ENCODE peak calls at places on chromosomes 7 and 10, in six cellular contexts. N is cardiac muscle cell, T is astrocyte, I is IMR-90, R is right atrium auricular region, Q is colonic mucosa. L is an unnamed sample.

GRCh38 chr7:117071597-117071996 is 118.3 kb downstream of the ST7 start:
- DNase-seq in N (no peak), T (no peak), I (no peak), R (no peak), Q (no peak), L (no peak)

GRCh38 chr7:96596120-96596826 is 113.4 kb downstream of the SEM1 start:
- DNase-seq in N (peak), T (no peak), I (no peak), R (no peak), Q (no peak), L (no peak)

GRCh38 chr7:137691566-137691965 is 155.2 kb downstream of the DGKI start:
- DNase-seq in N (no peak), T (peak), I (no peak), R (no peak), Q (no peak), L (no peak)

GRCh38 chr10:124182088-124182541 is 88.7 kb upstream of the CHST15 start:
- DNase-seq in N (peak), T (no peak), I (no peak), R (peak), Q (no peak), L (no peak)

GRCh38 chr7:56083150-56083785 is 9.5 kb downstream of the PHKG1 start:
- DNase-seq in N (no peak), T (no peak), I (no peak), R (no peak), Q (no peak), L (no peak)

GRCh38 chr10:95360122-95360715 is 69.4 kb upstream of the PDLIM1 start:
- DNase-seq in N (no peak), T (no peak), I (peak), R (no peak), Q (no peak), L (no peak)

GRCh38 chr7:117873056-117873932 is at the start of gene CTTNBP2:
- DNase-seq in N (peak), T (peak), I (peak), R (peak), Q (peak), L (no peak)

GRCh38 chr10:48496831-48497792 is 107.8 kb downstream of the ARHGAP22 start:
- DNase-seq in N (no peak), T (peak), I (peak), R (peak), Q (peak), L (no peak)

GRCh38 chr7:70298780-70299446 is 700.6 kb downstream of the AUTS2 start:
- DNase-seq in N (no peak), T (no peak), I (no peak), R (no peak), Q (no peak), L (no peak)

GRCh38 chr7:5661941-5662340 is 119.5 kb downstream of the RNF216 start:
- DNase-seq in N (no peak), T (no peak), I (no peak), R (no peak), Q (no peak), L (no peak)

GRCh38 chr10:99337261-99337905 is 8.2 kb downstream of the CNNM1 start:
- DNase-seq in N (peak), T (no peak), I (no peak), R (no peak), Q (no peak), L (no peak)

GRCh38 chr10:73850863-73851461 is 23.4 kb downstream of the CAMK2G start:
- DNase-seq in N (peak), T (peak), I (peak), R (no peak), Q (no peak), L (no peak)

GRCh38 chr10:103168436-103168835 is 24.6 kb downstream of the NT5C2 start:
- DNase-seq in N (no peak), T (no peak), I (peak), R (no peak), Q (no peak), L (no peak)

GRCh38 chr7:126569402-126569801 is 683.3 kb downstream of the GRM8 start:
- DNase-seq in N (no peak), T (peak), I (no peak), R (no peak), Q (no peak), L (no peak)

GRCh38 chr7:139299296-139299695 is 41.8 kb upstream of the FMC1 start:
- DNase-seq in N (no peak), T (no peak), I (no peak), R (no peak), Q (no peak), L (no peak)

GRCh38 chr10:83045731-83046130 is 1093.6 kb upstream of the GHITM start:
- DNase-seq in N (no peak), T (no peak), I (no peak), R (no peak), Q (no peak), L (no peak)

GRCh38 chr7:103150192-103150591 is 1.3 kb upstream of the NAPEPLD start:
- DNase-seq in N (peak), T (no peak), I (no peak), R (no peak), Q (peak), L (no peak)

GRCh38 chr7:30596043-30596641 is 1.5 kb downstream of the GARS1 start:
- DNase-seq in N (no peak), T (no peak), I (peak), R (no peak), Q (peak), L (peak)

GRCh38 chr7:155980841-155981240 is 168.6 kb upstream of the SHH start:
- DNase-seq in N (no peak), T (no peak), I (no peak), R (no peak), Q (peak), L (no peak)

GRCh38 chr10:74439213-74439612 is 288.2 kb downstream of the ADK start:
- DNase-seq in N (peak), T (no peak), I (no peak), R (no peak), Q (no peak), L (no peak)

GRCh38 chr7:113582471-113582870 is 336.3 kb downstream of the PPP1R3A start:
- DNase-seq in N (no peak), T (peak), I (no peak), R (no peak), Q (no peak), L (no peak)

GRCh38 chr10:72503241-72503640 is 122.6 kb downstream of the MICU1 start:
- DNase-seq in N (no peak), T (peak), I (peak), R (no peak), Q (no peak), L (no peak)

GRCh38 chr10:77062381-77062780 is 575.2 kb downstream of the KCNMA1 start:
- DNase-seq in N (no peak), T (no peak), I (no peak), R (no peak), Q (no peak), L (no peak)

GRCh38 chr7:55545496-55545895 is 26.8 kb downstream of the VOPP1 start:
- DNase-seq in N (no peak), T (peak), I (peak), R (no peak), Q (no peak), L (no peak)

GRCh38 chr10:81806842-81807241 is 68.2 kb upstream of the NRG3 start:
- DNase-seq in N (no peak), T (no peak), I (no peak), R (no peak), Q (no peak), L (no peak)

GRCh38 chr10:119306964-119307363 is 99.6 kb downstream of the GRK5 start:
- DNase-seq in N (no peak), T (peak), I (peak), R (no peak), Q (no peak), L (no peak)

GRCh38 chr10:44325878-44326277 is 59.0 kb downstream of the CXCL12 start:
- DNase-seq in N (no peak), T (no peak), I (no peak), R (peak), Q (no peak), L (no peak)

GRCh38 chr7:129502708-129503685 is 666 bp downstream of the SMKR1 start:
- DNase-seq in N (peak), T (no peak), I (no peak), R (peak), Q (no peak), L (peak)

GRCh38 chr7:41979834-41980307 is 257.1 kb downstream of the GLI3 start:
- DNase-seq in N (peak), T (no peak), I (peak), R (no peak), Q (no peak), L (peak)

GRCh38 chr7:72037494-72037893 is 374.6 kb downstream of the CALN1 start:
- DNase-seq in N (no peak), T (no peak), I (no peak), R (no peak), Q (no peak), L (no peak)

GRCh38 chr10:22491931-22492615 is 146.8 kb downstream of the SPAG6 start:
- DNase-seq in N (no peak), T (no peak), I (no peak), R (no peak), Q (no peak), L (peak)

GRCh38 chr7:100101016-100101862 is at the start of the genes AP4M1 and MCM7:
- DNase-seq in N (peak), T (peak), I (peak), R (peak), Q (peak), L (peak)
- TF ChIP-seq CTCF in N (no peak), T (no peak), I (no peak), R (no peak), Q (no peak), L (no peak)

GRCh38 chr7:128403676-128404075 is 6.1 kb downstream of the IMPDH1 start:
- DNase-seq in N (no peak), T (no peak), I (no peak), R (no peak), Q (no peak), L (no peak)

GRCh38 chr7:128405345-128406146 is 4.2 kb downstream of the IMPDH1 start:
- DNase-seq in N (peak), T (no peak), I (peak), R (no peak), Q (peak), L (peak)

GRCh38 chr7:128404143-128404681 is 5.6 kb downstream of the IMPDH1 start:
- DNase-seq in N (no peak), T (no peak), I (no peak), R (no peak), Q (peak), L (no peak)

GRCh38 chr7:128406147-128406985 is 3.4 kb downstream of the IMPDH1 start:
- DNase-seq in N (no peak), T (no peak), I (no peak), R (no peak), Q (peak), L (no peak)

GRCh38 chr7:128404826-128405344 is 4.9 kb downstream of the IMPDH1 start:
- DNase-seq in N (no peak), T (no peak), I (peak), R (no peak), Q (peak), L (peak)
- TF ChIP-seq CTCF in N (peak), T (no peak), I (no peak), R (peak), Q (peak), L (no peak)

DNA sequence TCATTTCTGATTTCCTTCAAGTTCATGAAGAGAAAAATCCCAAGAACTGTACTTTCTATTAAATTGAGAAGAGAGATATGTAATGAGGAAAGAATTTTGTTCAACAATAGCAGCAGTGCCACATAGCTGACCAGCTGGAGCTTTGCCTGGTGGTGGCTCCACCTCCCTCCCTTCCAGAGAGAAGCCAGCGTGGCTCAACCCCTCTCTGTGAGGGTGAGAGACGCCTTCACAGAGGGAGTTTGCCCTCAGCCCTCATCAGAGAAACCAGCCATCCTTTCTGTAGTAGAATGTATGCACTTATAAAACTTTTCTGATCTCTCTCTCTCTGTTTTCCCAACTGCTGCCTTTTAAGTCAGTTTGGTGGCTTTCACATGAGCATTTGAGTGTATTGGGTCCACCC is 20.5 kb upstream of the COL1A2 start:
- DNase-seq in N (peak), T (peak), I (peak), R (peak), Q (peak), L (no peak)
- TF ChIP-seq CTCF in N (peak), T (no peak), I (no peak), R (peak), Q (no peak), L (no peak)

DNA sequence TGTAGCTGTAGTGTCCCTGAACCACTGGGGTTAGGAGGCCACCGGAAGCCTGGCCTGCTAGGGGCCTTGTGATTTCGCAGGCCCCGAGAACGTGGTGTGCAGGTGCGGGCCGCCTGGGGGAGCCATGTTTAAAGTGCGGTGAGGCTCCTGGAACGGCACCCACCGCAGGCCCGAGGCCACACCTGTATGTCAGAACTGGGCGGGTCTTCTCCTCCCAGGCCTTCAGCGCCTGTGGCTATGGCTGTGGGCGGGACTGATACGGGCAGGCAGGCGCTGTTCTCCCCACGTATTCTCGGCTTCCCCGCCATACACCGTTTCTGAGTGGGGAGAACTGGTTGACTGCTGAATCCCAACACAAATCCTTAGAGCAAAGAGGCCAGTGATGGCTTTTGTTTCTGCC is 74.8 kb downstream of the DNAJB6 start:
- DNase-seq in N (no peak), T (no peak), I (no peak), R (no peak), Q (no peak), L (peak)
- TF ChIP-seq CTCF in N (no peak), T (no peak), I (no peak), R (no peak), Q (no peak), L (no peak)

DNA sequence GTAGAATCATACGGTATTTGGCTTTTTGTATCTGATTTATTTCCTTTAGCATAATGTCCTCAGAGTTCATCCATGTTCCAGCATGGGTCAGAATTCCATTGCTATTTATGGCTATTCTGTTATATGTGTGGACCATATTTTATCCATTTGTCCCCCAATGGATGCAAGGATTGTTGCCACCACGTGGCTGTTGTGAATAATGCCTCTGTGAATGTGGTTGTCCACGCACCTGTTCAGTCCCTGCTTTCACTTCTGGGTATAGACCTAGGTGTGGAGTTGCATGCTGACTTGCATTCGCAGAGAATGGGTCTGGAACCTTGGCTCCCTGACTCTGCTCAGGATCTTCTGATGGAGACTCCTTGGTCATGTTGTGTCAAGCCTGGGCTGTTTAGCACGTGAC is 199.9 kb downstream of the CAMK1D start:
- DNase-seq in N (no peak), T (no peak), I (no peak), R (no peak), Q (no peak), L (no peak)
- TF ChIP-seq CTCF in N (no peak), T (no peak), I (no peak), R (no peak), Q (no peak), L (no peak)

GRCh38 chr10:97000487-97001182 is 168.5 kb downstream of the LCOR start:
- DNase-seq in N (no peak), T (no peak), I (no peak), R (no peak), Q (no peak), L (no peak)
- TF ChIP-seq CTCF in N (no peak), T (no peak), I (no peak), R (no peak), Q (no peak), L (no peak)

GRCh38 chr7:1794888-1795542 is 124.9 kb downstream of the ELFN1 start:
- DNase-seq in N (no peak), T (no peak), I (no peak), R (no peak), Q (no peak), L (no peak)
- TF ChIP-seq CTCF in N (peak), T (peak), I (peak), R (no peak), Q (no peak), L (peak)

DNA sequence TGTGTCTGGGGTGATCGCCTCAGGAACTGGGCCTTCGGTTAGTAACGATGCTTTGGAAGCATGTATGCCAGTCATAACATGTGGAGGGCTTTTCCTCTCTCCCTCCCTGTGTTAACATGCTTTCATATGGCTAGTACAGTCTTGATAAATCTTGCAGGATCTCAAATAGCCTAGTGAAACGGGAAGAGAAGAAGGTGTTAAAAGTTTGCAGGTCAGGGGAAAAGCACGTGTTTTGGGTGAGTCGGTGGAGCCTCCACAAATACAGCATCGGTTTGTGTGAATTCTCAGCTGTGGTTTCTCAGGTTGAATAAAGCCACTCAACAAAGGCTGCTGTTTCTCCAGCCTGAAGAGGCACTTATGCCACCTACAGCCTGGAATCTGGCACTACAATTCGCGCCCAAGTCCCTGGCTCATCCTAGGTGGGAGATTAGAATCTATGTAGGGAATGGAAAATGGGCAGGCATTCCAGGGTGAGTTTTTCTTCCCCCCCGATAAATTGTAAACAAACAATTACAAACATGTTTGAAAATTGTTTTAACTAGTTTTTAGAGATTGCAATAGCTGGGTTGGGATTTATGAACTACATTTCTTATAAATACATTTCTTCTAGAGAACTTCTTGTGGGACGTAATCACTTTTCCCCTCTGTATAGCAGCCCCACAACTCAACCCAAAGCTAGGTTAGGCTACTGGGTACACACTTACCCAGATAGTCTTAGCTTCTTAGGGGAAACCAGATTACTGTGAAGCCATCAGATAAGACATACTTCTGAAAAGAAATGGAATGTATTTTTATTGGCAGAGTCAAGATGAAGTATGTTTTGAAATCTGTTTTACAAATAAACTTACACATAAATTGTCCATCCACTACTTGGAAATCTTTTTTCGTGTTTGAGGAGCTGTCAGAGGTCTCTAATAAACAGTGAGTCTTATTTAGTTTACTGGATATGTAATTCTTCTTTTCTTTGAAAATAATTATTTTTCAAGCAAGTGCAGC is 8.3 kb upstream of the GLRX3 start:
- DNase-seq in N (peak), T (peak), I (peak), R (no peak), Q (peak), L (peak)
- TF ChIP-seq CTCF in N (peak), T (peak), I (peak), R (peak), Q (peak), L (peak)

DNA sequence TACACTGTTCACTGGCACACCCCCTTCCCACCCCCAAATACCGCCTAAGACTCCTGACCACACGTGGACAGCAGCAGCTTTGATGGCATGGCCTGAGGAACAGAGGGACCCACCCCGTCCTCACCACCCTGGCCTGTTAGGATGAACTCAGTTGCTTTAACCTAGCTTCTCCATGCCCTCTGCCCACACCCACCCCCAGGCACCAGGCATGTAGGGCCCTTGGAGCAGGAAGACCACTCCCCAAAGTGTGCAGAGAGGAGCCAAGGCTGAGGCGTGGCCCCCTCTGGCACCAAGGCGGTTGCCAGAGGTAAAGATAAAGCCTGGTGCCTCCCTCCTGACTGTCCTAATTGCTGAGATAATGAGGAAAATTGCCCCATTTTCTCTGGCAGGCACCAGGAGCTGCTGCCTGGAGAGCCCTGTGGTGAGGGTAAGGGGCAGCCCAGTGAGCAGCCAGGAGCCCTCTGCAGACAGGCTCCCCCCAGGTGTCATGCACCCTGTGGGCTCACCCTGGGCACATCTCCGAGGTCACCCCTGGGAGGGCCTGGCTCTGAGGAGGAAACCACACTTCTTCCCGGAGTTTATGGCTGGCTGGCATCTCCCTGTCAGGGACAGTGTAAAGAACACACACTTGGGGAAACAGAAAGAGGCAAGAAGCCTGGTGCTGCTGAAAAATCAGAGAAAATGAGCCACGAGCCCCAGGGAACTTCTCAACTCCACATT is 47.7 kb downstream of the LRRC20 start:
- DNase-seq in N (no peak), T (no peak), I (no peak), R (no peak), Q (no peak), L (no peak)
- TF ChIP-seq CTCF in N (no peak), T (no peak), I (no peak), R (no peak), Q (no peak), L (no peak)

DNA sequence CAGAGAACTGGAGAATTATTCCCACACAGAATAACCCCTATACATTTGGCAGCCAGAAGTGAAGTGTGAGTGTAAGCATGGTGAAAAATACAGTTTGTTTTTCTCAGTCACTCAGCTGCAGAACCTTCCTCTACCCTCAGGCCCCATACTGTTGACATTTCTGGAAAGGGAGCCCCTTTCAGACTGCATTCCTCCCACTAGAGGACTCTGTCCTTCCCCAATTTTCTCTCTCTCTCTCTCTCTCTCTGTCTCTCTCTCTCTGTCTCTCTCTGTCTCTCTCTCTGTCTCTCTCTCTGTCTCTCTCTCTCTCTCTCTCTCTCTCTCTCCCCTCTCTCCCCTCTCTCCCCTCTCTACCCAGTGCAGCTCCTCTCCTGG is 86.8 kb upstream of the STEAP1B start:
- DNase-seq in N (peak), T (peak), I (peak), R (no peak), Q (no peak), L (no peak)
- TF ChIP-seq CTCF in N (peak), T (peak), I (peak), R (peak), Q (no peak), L (no peak)